ENCODE peak calls at places on chromosomes 5 and 9, in six cellular contexts. V is ecto neural progenitor cell; R is NCI-H2029; N is posterior cingulate gyrus; Z is activated CD4-positive, alpha-beta T cell treated with anti-CD3 and anti-CD28 coated beads, Interleukin-2, amount 10 ng/mL, durations not matched to agents 7 days and 5 days; E is D341Med. W is an unnamed sample.

GRCh38 chr9:78533500-78533899 is 236.6 kb downstream of the PSAT1 start:
- DNase-seq in V (no peak), R (no peak), N (no peak), Z (no peak), E (no peak), W (no peak)

GRCh38 chr5:72427016-72427415 is 80.2 kb downstream of the ZNF366 start:
- DNase-seq in V (no peak), R (no peak), N (no peak), Z (no peak), E (no peak), W (no peak)

GRCh38 chr5:161269125-161269524 is 277.4 kb downstream of the GABRB2 start:
- DNase-seq in V (no peak), R (no peak), N (no peak), Z (no peak), E (no peak), W (no peak)

GRCh38 chr5:10902145-10902544 is 141.1 kb upstream of the DAP start:
- DNase-seq in V (no peak), R (no peak), N (no peak), Z (no peak), E (no peak), W (no peak)

GRCh38 chr5:12777342-12777741 is 873.1 kb upstream of the CTNND2 start:
- DNase-seq in V (no peak), R (no peak), N (no peak), Z (no peak), E (no peak), W (no peak)

GRCh38 chr5:135705230-135705631 is 126.4 kb upstream of the CXCL14 start:
- DNase-seq in V (no peak), R (no peak), N (no peak), Z (no peak), E (no peak), W (no peak)

GRCh38 chr9:70586506-70586905 is 172.0 kb upstream of the KLF9 start:
- DNase-seq in V (no peak), R (no peak), N (no peak), Z (no peak), E (no peak), W (no peak)

GRCh38 chr5:143261748-143262392 is 141.6 kb downstream of the NR3C1 start:
- DNase-seq in V (no peak), R (no peak), N (no peak), Z (no peak), E (no peak), W (no peak)

GRCh38 chr9:133696036-133696435 is 42.1 kb downstream of the SARDH start:
- DNase-seq in V (no peak), R (no peak), N (no peak), Z (no peak), E (no peak), W (no peak)

GRCh38 chr9:73153793-73154227 is 2.1 kb downstream of the ANXA1 start:
- DNase-seq in V (no peak), R (no peak), N (no peak), Z (no peak), E (no peak), W (no peak)

GRCh38 chr9:134041649-134041962 is 16.3 kb downstream of the BRD3OS start:
- DNase-seq in V (no peak), R (no peak), N (no peak), Z (no peak), E (no peak), W (no peak)

GRCh38 chr5:28014779-28015178 is 976.4 kb upstream of the CDH9 start:
- DNase-seq in V (no peak), R (no peak), N (no peak), Z (no peak), E (no peak), W (no peak)

GRCh38 chr9:136526625-136527066 is 19.2 kb downstream of the NOTCH1 start:
- DNase-seq in V (no peak), R (peak), N (peak), Z (no peak), E (no peak), W (no peak)